ENCODE peak calls at places on chromosomes 1 and 21, in five cellular contexts. W, E, O, H and R are unnamed samples. For H3K4me1, the result is how much of the 10 kb centered on the place peaks cover.

GRCh38 chr1:56644941-56645662 is at the start of gene PRKAA2:
- DNase-seq in O (peak), H (no peak), W (peak), E (no peak), R (peak)

GRCh38 chr1:89946532-89946931 is 48.4 kb upstream of the ZNF326 start:
- DNase-seq in W (no peak), E (no peak), O (no peak), H (no peak), R (no peak)

GRCh38 chr1:14259191-14259757 is 339.2 kb upstream of the KAZN start:
- DNase-seq in O (no peak), E (peak), H (no peak), W (peak), R (peak)

GRCh38 chr21:41953831-41954653 is at the start of gene C2CD2:
- DNase-seq in E (no peak), H (no peak), W (peak), O (no peak), R (peak)

GRCh38 chr1:169601096-169601881 is 15.0 kb upstream of the F5 start:
- DNase-seq in W (no peak), H (no peak), O (no peak), E (no peak), R (no peak)

GRCh38 chr1:173204693-173205092 is 2.4 kb downstream of the TNFSF4 start:
- DNase-seq in W (no peak), E (no peak), H (no peak), O (no peak), R (no peak)

GRCh38 chr1:91885331-91885715 is 628 bp downstream of the TGFBR3 start:
- DNase-seq in W (peak), O (no peak), H (peak), E (no peak), R (no peak)

GRCh38 chr21:46059195-46059594 is 38.7 kb upstream of the COL6A2 start:
- DNase-seq in E (no peak), H (no peak), W (no peak), O (no peak), R (no peak)

GRCh38 chr1:171233183-171233582 is 15.1 kb upstream of the FMO1 start:
- DNase-seq in E (no peak), H (no peak), O (no peak), W (no peak), R (no peak)

GRCh38 chr1:154148787-154149186 is 6.1 kb downstream of the NUP210L start:
- DNase-seq in E (no peak), H (no peak), O (no peak), W (no peak), R (no peak)

GRCh38 chr21:26169061-26169610 is 1.4 kb downstream of the APP start:
- DNase-seq in H (peak), W (no peak), E (peak), O (no peak), R (no peak)

GRCh38 chr1:18230840-18231239 is 123.2 kb downstream of the IGSF21 start:
- DNase-seq in H (no peak), O (no peak), W (no peak), E (no peak), R (no peak)

GRCh38 chr1:86748622-86749373 is 44.4 kb downstream of the SH3GLB1 start:
- DNase-seq in O (no peak), H (no peak), W (no peak), E (no peak), R (no peak)

GRCh38 chr1:94591791-94592565 is 50.4 kb upstream of the F3 start:
- DNase-seq in W (no peak), E (no peak), O (no peak), H (no peak), R (no peak)

GRCh38 chr1:161792740-161793139 is 26.6 kb downstream of the ATF6 start:
- DNase-seq in E (no peak), W (no peak), O (no peak), H (no peak), R (no peak)

GRCh38 chr21:35575280-35575915 is 484.9 kb downstream of the SETD4 start:
- DNase-seq in H (no peak), W (no peak), O (no peak), E (no peak), R (no peak)

GRCh38 chr1:44014365-44015104 is 16.7 kb downstream of the SLC6A9 start:
- DNase-seq in E (no peak), W (no peak), O (no peak), H (no peak), R (no peak)

GRCh38 chr21:14057313-14057712 is 153.4 kb downstream of the LIPI start:
- DNase-seq in O (no peak), W (no peak), E (no peak), H (no peak), R (no peak)

GRCh38 chr1:84643183-84643582 is 47.1 kb downstream of the SSX2IP start:
- DNase-seq in H (no peak), W (no peak), E (no peak), O (no peak), R (no peak)

GRCh38 chr1:30818568-30819243 is 61.1 kb upstream of the LAPTM5 start:
- DNase-seq in W (no peak), H (no peak), O (no peak), E (no peak), R (peak)

DNA sequence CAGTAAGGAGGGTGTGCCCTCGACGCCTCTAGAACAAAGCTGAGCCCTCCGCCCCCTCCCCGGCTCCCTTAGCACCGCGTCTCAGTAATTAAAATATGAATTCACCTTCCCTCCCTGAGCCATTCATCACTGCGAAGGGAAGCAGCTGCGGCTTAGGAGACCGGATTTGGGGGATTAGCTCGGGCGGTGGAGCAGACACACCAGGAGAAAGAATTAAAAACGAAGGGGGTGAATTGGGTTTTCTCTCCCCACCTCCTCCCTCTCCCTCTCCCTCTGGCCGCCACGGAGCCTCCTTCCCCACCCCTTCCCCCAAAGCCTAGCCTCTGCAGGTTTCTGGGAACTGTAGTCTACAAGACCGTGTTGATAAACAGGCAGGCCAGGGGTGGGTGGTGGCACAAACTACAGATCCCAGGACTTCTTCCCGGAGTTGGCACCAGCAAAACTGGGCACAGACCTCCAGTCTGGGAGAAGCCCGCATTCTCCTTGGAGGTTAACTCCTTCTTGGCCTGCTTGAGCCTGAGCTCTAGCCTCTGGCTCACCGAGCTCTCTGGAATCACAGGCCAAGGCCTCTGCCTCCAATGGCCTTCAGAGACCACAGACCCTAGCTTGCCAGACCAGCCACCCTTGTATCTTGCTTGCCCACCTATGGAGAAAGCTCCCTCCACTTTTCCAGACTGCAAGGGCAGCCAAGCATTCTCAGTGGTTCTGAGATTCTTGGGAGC is 10.8 kb downstream of the BLACAT1 start:
- DNase-seq in O (no peak), W (peak), H (no peak), E (no peak), R (no peak)
- H3K4me1 ChIP-seq in O (under half), W (under half), H (under half), E (under half), R (under half)

GRCh38 chr1:111127923-111128643 is 11.8 kb downstream of the DRAM2 start:
- DNase-seq in E (peak), H (no peak), O (no peak), W (no peak), R (no peak)
- H3K4me1 ChIP-seq in E (under half), H (under half), O (under half), W (under half), R (under half)

DNA sequence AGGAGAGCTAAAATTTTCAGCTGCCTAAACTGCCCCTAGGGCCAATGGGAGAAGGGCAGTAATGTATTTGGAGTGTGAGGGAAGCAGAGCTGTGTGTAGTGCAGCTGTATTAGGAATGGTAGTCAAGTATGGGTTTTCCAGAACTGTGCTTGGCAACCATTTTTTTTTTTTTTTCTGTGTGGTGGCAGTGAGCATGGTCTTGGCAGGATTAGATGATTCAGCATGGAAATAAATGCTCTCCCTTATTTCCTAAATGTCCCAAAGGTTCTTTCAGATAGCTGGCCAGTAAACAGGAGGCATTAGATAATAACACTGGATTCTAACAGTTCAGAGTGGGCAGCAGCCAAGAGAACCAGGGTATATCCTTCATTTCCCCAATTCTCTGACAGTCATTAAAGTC is 81.7 kb downstream of the NDUFS5 start:
- DNase-seq in H (no peak), O (no peak), E (no peak), W (no peak), R (no peak)
- H3K4me1 ChIP-seq in H (under half), O (half or more), E (under half), W (half or more), R (half or more)

GRCh38 chr1:23124259-23125026 is 44.2 kb downstream of the LUZP1 start:
- DNase-seq in H (no peak), W (no peak), E (no peak), O (no peak), R (no peak)

GRCh38 chr1:23125489-23125888 is 43.2 kb downstream of the LUZP1 start:
- DNase-seq in H (no peak), O (no peak), E (no peak), W (no peak), R (no peak)

GRCh38 chr1:23122023-23122738 is 46.5 kb downstream of the LUZP1 start:
- DNase-seq in H (no peak), W (no peak), E (no peak), O (no peak), R (no peak)

GRCh38 chr1:23122796-23123195 is 45.9 kb downstream of the LUZP1 start:
- DNase-seq in O (no peak), E (no peak), W (no peak), H (no peak), R (no peak)

GRCh38 chr1:23123528-23123927 is 45.1 kb downstream of the LUZP1 start:
- DNase-seq in E (no peak), H (no peak), O (no peak), W (no peak), R (no peak)
- H3K4me1 ChIP-seq in E (under half), H (under half), O (half or more), W (half or more), R (under half)